ENCODE peak calls at places on chromosomes 16 and 17, in six cellular contexts. One of them, this sample, is unnamed.

GRCh38 chr17:40122944-40123810 is 1.4 kb downstream of the MSL1 start:
- DNase-seq in stimulated activated CD8-positive, alpha-beta memory T cell treated with anti-CD3 and anti-CD28 coated beads, Interleukin-7, amount 100 ng/mL, for 1 hour: no peak
- DNase-seq in Right ventricle myocardium inferior: no peak
- DNase-seq in testis: peak
- DNase-seq in NCI-H748 treated with DMSO at 0.1 percent for 48 hours: peak
- DNase-seq in activated naive CD4-positive, alpha-beta T cell treated with anti-CD3 and anti-CD28 coated beads, Interleukin-2, amount 10 ng/mL, durations not matched to agents 7 days and 5 days: peak
- DNase-seq in this sample: peak

GRCh38 chr17:8163978-8164814 is 1.4 kb upstream of the VAMP2 start:
- DNase-seq in stimulated activated CD8-positive, alpha-beta memory T cell treated with anti-CD3 and anti-CD28 coated beads, Interleukin-7, amount 100 ng/mL, for 1 hour: peak
- DNase-seq in Right ventricle myocardium inferior: peak
- DNase-seq in testis: peak
- DNase-seq in NCI-H748 treated with DMSO at 0.1 percent for 48 hours: no peak
- DNase-seq in activated naive CD4-positive, alpha-beta T cell treated with anti-CD3 and anti-CD28 coated beads, Interleukin-2, amount 10 ng/mL, durations not matched to agents 7 days and 5 days: peak
- DNase-seq in this sample: peak

GRCh38 chr16:30490210-30490609 is 17.7 kb downstream of the ITGAL start:
- DNase-seq in stimulated activated CD8-positive, alpha-beta memory T cell treated with anti-CD3 and anti-CD28 coated beads, Interleukin-7, amount 100 ng/mL, for 1 hour: no peak
- DNase-seq in Right ventricle myocardium inferior: no peak
- DNase-seq in testis: no peak
- DNase-seq in NCI-H748 treated with DMSO at 0.1 percent for 48 hours: no peak
- DNase-seq in activated naive CD4-positive, alpha-beta T cell treated with anti-CD3 and anti-CD28 coated beads, Interleukin-2, amount 10 ng/mL, durations not matched to agents 7 days and 5 days: no peak
- DNase-seq in this sample: no peak

GRCh38 chr16:72247821-72248253 is 75.9 kb upstream of the PMFBP1 start:
- DNase-seq in stimulated activated CD8-positive, alpha-beta memory T cell treated with anti-CD3 and anti-CD28 coated beads, Interleukin-7, amount 100 ng/mL, for 1 hour: no peak
- DNase-seq in Right ventricle myocardium inferior: no peak
- DNase-seq in testis: peak
- DNase-seq in NCI-H748 treated with DMSO at 0.1 percent for 48 hours: no peak
- DNase-seq in activated naive CD4-positive, alpha-beta T cell treated with anti-CD3 and anti-CD28 coated beads, Interleukin-2, amount 10 ng/mL, durations not matched to agents 7 days and 5 days: no peak
- DNase-seq in this sample: no peak

GRCh38 chr16:65154321-65154720 is 32.5 kb upstream of the CDH11 start:
- DNase-seq in stimulated activated CD8-positive, alpha-beta memory T cell treated with anti-CD3 and anti-CD28 coated beads, Interleukin-7, amount 100 ng/mL, for 1 hour: no peak
- DNase-seq in Right ventricle myocardium inferior: no peak
- DNase-seq in testis: no peak
- DNase-seq in NCI-H748 treated with DMSO at 0.1 percent for 48 hours: no peak
- DNase-seq in activated naive CD4-positive, alpha-beta T cell treated with anti-CD3 and anti-CD28 coated beads, Interleukin-2, amount 10 ng/mL, durations not matched to agents 7 days and 5 days: no peak
- DNase-seq in this sample: no peak

GRCh38 chr16:69187891-69188451 is 1.0 kb downstream of the SNTB2 start:
- DNase-seq in stimulated activated CD8-positive, alpha-beta memory T cell treated with anti-CD3 and anti-CD28 coated beads, Interleukin-7, amount 100 ng/mL, for 1 hour: peak
- DNase-seq in Right ventricle myocardium inferior: peak
- DNase-seq in testis: peak
- DNase-seq in NCI-H748 treated with DMSO at 0.1 percent for 48 hours: no peak
- DNase-seq in activated naive CD4-positive, alpha-beta T cell treated with anti-CD3 and anti-CD28 coated beads, Interleukin-2, amount 10 ng/mL, durations not matched to agents 7 days and 5 days: peak
- DNase-seq in this sample: no peak

GRCh38 chr17:37089998-37090397 is 141.2 kb downstream of the AATF start:
- DNase-seq in stimulated activated CD8-positive, alpha-beta memory T cell treated with anti-CD3 and anti-CD28 coated beads, Interleukin-7, amount 100 ng/mL, for 1 hour: peak
- DNase-seq in Right ventricle myocardium inferior: no peak
- DNase-seq in testis: no peak
- DNase-seq in NCI-H748 treated with DMSO at 0.1 percent for 48 hours: peak
- DNase-seq in activated naive CD4-positive, alpha-beta T cell treated with anti-CD3 and anti-CD28 coated beads, Interleukin-2, amount 10 ng/mL, durations not matched to agents 7 days and 5 days: peak
- DNase-seq in this sample: no peak

GRCh38 chr17:3532106-3532858 is 25.3 kb downstream of the TRPV3 start:
- DNase-seq in stimulated activated CD8-positive, alpha-beta memory T cell treated with anti-CD3 and anti-CD28 coated beads, Interleukin-7, amount 100 ng/mL, for 1 hour: no peak
- DNase-seq in Right ventricle myocardium inferior: no peak
- DNase-seq in testis: no peak
- DNase-seq in NCI-H748 treated with DMSO at 0.1 percent for 48 hours: no peak
- DNase-seq in activated naive CD4-positive, alpha-beta T cell treated with anti-CD3 and anti-CD28 coated beads, Interleukin-2, amount 10 ng/mL, durations not matched to agents 7 days and 5 days: no peak
- DNase-seq in this sample: no peak

This sample was measured in coronary artery.